ENCODE peak calls at places on chromosomes 13 and 19, in six cellular contexts. One of them, this sample, is unnamed.

GRCh38 chr19:49558591-49558990 is 21.8 kb downstream of the NOSIP start:
- DNase-seq in stimulated activated CD4-positive, alpha-beta T cell treated with anti-CD3 and anti-CD28 coated beads, Interleukin-15, amount 100 ng/mL, for 24 hours: peak; percentile 62
- DNase-seq in foreskin fibroblast: no peak
- DNase-seq in endothelial cell: no peak
- DNase-seq in ovary: no peak
- DNase-seq in activated gamma-delta T cell treated with Interleukin-2 at 50 U/mL for 16 hours: no peak
- DNase-seq in this sample: peak; percentile 65

GRCh38 chr13:106047859-106048258 is 487.6 kb downstream of the EFNB2 start:
- DNase-seq in stimulated activated CD4-positive, alpha-beta T cell treated with anti-CD3 and anti-CD28 coated beads, Interleukin-15, amount 100 ng/mL, for 24 hours: no peak
- DNase-seq in activated gamma-delta T cell treated with Interleukin-2 at 50 U/mL for 16 hours: no peak
- DNase-seq in endothelial cell: no peak
- DNase-seq in foreskin fibroblast: no peak
- DNase-seq in ovary: no peak
- DNase-seq in this sample: no peak

GRCh38 chr19:38190793-38191192 is 33.2 kb downstream of the DPF1 start:
- DNase-seq in activated gamma-delta T cell treated with Interleukin-2 at 50 U/mL for 16 hours: no peak
- DNase-seq in ovary: no peak
- DNase-seq in stimulated activated CD4-positive, alpha-beta T cell treated with anti-CD3 and anti-CD28 coated beads, Interleukin-15, amount 100 ng/mL, for 24 hours: no peak
- DNase-seq in foreskin fibroblast: no peak
- DNase-seq in endothelial cell: no peak
- DNase-seq in this sample: no peak

GRCh38 chr19:35718345-35719041 is 690 bp downstream of the KMT2B start:
- DNase-seq in activated gamma-delta T cell treated with Interleukin-2 at 50 U/mL for 16 hours: peak; percentile 44
- DNase-seq in stimulated activated CD4-positive, alpha-beta T cell treated with anti-CD3 and anti-CD28 coated beads, Interleukin-15, amount 100 ng/mL, for 24 hours: peak; percentile 79
- DNase-seq in ovary: peak; percentile 49
- DNase-seq in endothelial cell: peak; percentile 45
- DNase-seq in foreskin fibroblast: peak; percentile 55
- DNase-seq in this sample: peak; percentile 69

GRCh38 chr19:17075860-17076538 is 422 bp downstream of the MYO9B start:
- DNase-seq in activated gamma-delta T cell treated with Interleukin-2 at 50 U/mL for 16 hours: peak; percentile 62
- DNase-seq in ovary: peak; percentile 48
- DNase-seq in endothelial cell: no peak
- DNase-seq in stimulated activated CD4-positive, alpha-beta T cell treated with anti-CD3 and anti-CD28 coated beads, Interleukin-15, amount 100 ng/mL, for 24 hours: peak; percentile 67
- DNase-seq in foreskin fibroblast: peak; percentile 58
- DNase-seq in this sample: peak; percentile 60

GRCh38 chr13:87089391-87089790 is 581.8 kb upstream of the SLITRK5 start:
- DNase-seq in ovary: no peak
- DNase-seq in foreskin fibroblast: peak; percentile 5
- DNase-seq in stimulated activated CD4-positive, alpha-beta T cell treated with anti-CD3 and anti-CD28 coated beads, Interleukin-15, amount 100 ng/mL, for 24 hours: no peak
- DNase-seq in endothelial cell: no peak
- DNase-seq in activated gamma-delta T cell treated with Interleukin-2 at 50 U/mL for 16 hours: no peak
- DNase-seq in this sample: no peak

GRCh38 chr19:7199613-7200533 is 94.3 kb downstream of the INSR start:
- DNase-seq in endothelial cell: no peak
- DNase-seq in stimulated activated CD4-positive, alpha-beta T cell treated with anti-CD3 and anti-CD28 coated beads, Interleukin-15, amount 100 ng/mL, for 24 hours: no peak
- DNase-seq in foreskin fibroblast: peak; percentile 24
- DNase-seq in ovary: no peak
- DNase-seq in activated gamma-delta T cell treated with Interleukin-2 at 50 U/mL for 16 hours: no peak
- DNase-seq in this sample: no peak

GRCh38 chr19:48424694-48425219 is 21.0 kb upstream of the GRWD1 start:
- DNase-seq in activated gamma-delta T cell treated with Interleukin-2 at 50 U/mL for 16 hours: no peak
- DNase-seq in endothelial cell: no peak
- DNase-seq in stimulated activated CD4-positive, alpha-beta T cell treated with anti-CD3 and anti-CD28 coated beads, Interleukin-15, amount 100 ng/mL, for 24 hours: no peak
- DNase-seq in foreskin fibroblast: peak; percentile 64
- DNase-seq in ovary: no peak
- DNase-seq in this sample: no peak

GRCh38 chr19:48249502-48250014 is 6.2 kb downstream of the CARD8 start:
- DNase-seq in ovary: no peak
- DNase-seq in endothelial cell: peak; percentile 51
- DNase-seq in stimulated activated CD4-positive, alpha-beta T cell treated with anti-CD3 and anti-CD28 coated beads, Interleukin-15, amount 100 ng/mL, for 24 hours: peak; percentile 87
- DNase-seq in foreskin fibroblast: no peak
- DNase-seq in activated gamma-delta T cell treated with Interleukin-2 at 50 U/mL for 16 hours: peak; percentile 65
- DNase-seq in this sample: peak; percentile 90

GRCh38 chr19:3285647-3286176 is 61.3 kb downstream of the CELF5 start:
- DNase-seq in stimulated activated CD4-positive, alpha-beta T cell treated with anti-CD3 and anti-CD28 coated beads, Interleukin-15, amount 100 ng/mL, for 24 hours: peak; percentile 69
- DNase-seq in endothelial cell: peak; percentile 64
- DNase-seq in foreskin fibroblast: peak; percentile 51
- DNase-seq in activated gamma-delta T cell treated with Interleukin-2 at 50 U/mL for 16 hours: peak; percentile 54
- DNase-seq in ovary: no peak
- DNase-seq in this sample: peak; percentile 77